ENCODE peak calls at places on chromosomes 16 and 17, in ten cellular contexts. One of them, this sample, is unnamed.

GRCh38 chr16:73404001-73404400 is 356.1 kb upstream of the ZFHX3 start:
- DNase-seq in astrocyte: no peak
- DNase-seq in HCT116: no peak
- DNase-seq in PC-3: no peak
- DNase-seq in MM.1S: no peak
- DNase-seq in colonic mucosa: no peak
- DNase-seq in K562: no peak
- DNase-seq in fibroblast of lung: no peak
- DNase-seq in neural progenitor cell: peak; percentile 38
- DNase-seq in SK-N-SH: no peak
- DNase-seq in this sample: no peak

GRCh38 chr16:48231675-48232214 is 12.4 kb upstream of the LONP2 start:
- DNase-seq in SK-N-SH: peak; percentile 45
- DNase-seq in MM.1S: peak; percentile 42
- DNase-seq in astrocyte: peak; percentile 7
- DNase-seq in colonic mucosa: peak; percentile 35
- DNase-seq in neural progenitor cell: peak; percentile 58
- DNase-seq in fibroblast of lung: peak; percentile 25
- DNase-seq in PC-3: peak; percentile 20
- DNase-seq in HCT116: peak; percentile 35
- DNase-seq in K562: peak; percentile 46
- DNase-seq in this sample: no peak

GRCh38 chr17:60167095-60167741 is 17.4 kb downstream of the CA4 start:
- DNase-seq in K562: no peak
- DNase-seq in PC-3: peak; percentile 57
- DNase-seq in SK-N-SH: no peak
- DNase-seq in neural progenitor cell: no peak
- DNase-seq in HCT116: no peak
- DNase-seq in astrocyte: no peak
- DNase-seq in fibroblast of lung: no peak
- DNase-seq in MM.1S: no peak
- DNase-seq in colonic mucosa: peak; percentile 51
- DNase-seq in this sample: no peak

GRCh38 chr16:73405851-73406250 is 357.9 kb upstream of the ZFHX3 start:
- DNase-seq in HCT116: no peak
- DNase-seq in K562: no peak
- DNase-seq in colonic mucosa: no peak
- DNase-seq in neural progenitor cell: no peak
- DNase-seq in MM.1S: no peak
- DNase-seq in astrocyte: no peak
- DNase-seq in PC-3: no peak
- DNase-seq in SK-N-SH: no peak
- DNase-seq in fibroblast of lung: no peak
- DNase-seq in this sample: no peak

GRCh38 chr17:35368086-35368824 is 5.2 kb downstream of the SLFN11 start:
- DNase-seq in K562: no peak
- DNase-seq in colonic mucosa: peak; percentile 30
- DNase-seq in fibroblast of lung: no peak
- DNase-seq in SK-N-SH: no peak
- DNase-seq in neural progenitor cell: no peak
- DNase-seq in PC-3: no peak
- DNase-seq in astrocyte: no peak
- DNase-seq in HCT116: no peak
- DNase-seq in MM.1S: peak; percentile 91
- DNase-seq in this sample: no peak

GRCh38 chr17:8628172-8628571 is 2.4 kb downstream of the MYH10 start:
- DNase-seq in SK-N-SH: no peak
- DNase-seq in fibroblast of lung: peak; percentile 37
- DNase-seq in HCT116: no peak
- DNase-seq in MM.1S: no peak
- DNase-seq in K562: peak; percentile 36
- DNase-seq in astrocyte: no peak
- DNase-seq in PC-3: no peak
- DNase-seq in neural progenitor cell: peak; percentile 34
- DNase-seq in colonic mucosa: no peak
- DNase-seq in this sample: no peak

GRCh38 chr17:46795379-46795952 is 23.0 kb downstream of the WNT3 start:
- DNase-seq in neural progenitor cell: no peak
- DNase-seq in K562: peak; percentile 95
- DNase-seq in MM.1S: no peak
- DNase-seq in HCT116: peak; percentile 84
- DNase-seq in colonic mucosa: no peak
- DNase-seq in fibroblast of lung: peak; percentile 26
- DNase-seq in SK-N-SH: no peak
- DNase-seq in PC-3: peak; percentile 63
- DNase-seq in astrocyte: no peak
- DNase-seq in this sample: no peak

GRCh38 chr16:70364399-70364798 is 17.7 kb downstream of the DDX19A start:
- DNase-seq in HCT116: no peak
- DNase-seq in fibroblast of lung: no peak
- DNase-seq in MM.1S: no peak
- DNase-seq in PC-3: no peak
- DNase-seq in SK-N-SH: no peak
- DNase-seq in colonic mucosa: no peak
- DNase-seq in K562: no peak
- DNase-seq in astrocyte: no peak
- DNase-seq in neural progenitor cell: no peak
- DNase-seq in this sample: no peak

GRCh38 chr16:88437367-88437964 is 15.6 kb upstream of the ZFPM1 start:
- DNase-seq in PC-3: peak; percentile 68
- DNase-seq in fibroblast of lung: peak; percentile 17
- DNase-seq in SK-N-SH: peak; percentile 95
- DNase-seq in HCT116: peak; percentile 37
- DNase-seq in astrocyte: no peak
- DNase-seq in MM.1S: peak; percentile 27
- DNase-seq in colonic mucosa: peak; percentile 67
- DNase-seq in K562: peak; percentile 74
- DNase-seq in neural progenitor cell: peak; percentile 87
- DNase-seq in this sample: no peak

GRCh38 chr17:44587339-44587738 is 30.1 kb downstream of the FZD2 start:
- DNase-seq in fibroblast of lung: peak; percentile 99
- DNase-seq in PC-3: peak; percentile 91
- DNase-seq in MM.1S: no peak
- DNase-seq in HCT116: peak; percentile 51
- DNase-seq in K562: peak; percentile 66
- DNase-seq in neural progenitor cell: no peak
- DNase-seq in astrocyte: peak; percentile 98
- DNase-seq in SK-N-SH: peak; percentile 33
- DNase-seq in colonic mucosa: no peak
- DNase-seq in this sample: peak; percentile 73

GRCh38 chr17:66602659-66603363 is 232.1 kb upstream of the CACNG5 start:
- DNase-seq in fibroblast of lung: peak; percentile 90
- DNase-seq in HCT116: no peak
- DNase-seq in PC-3: no peak
- DNase-seq in K562: no peak
- DNase-seq in SK-N-SH: no peak
- DNase-seq in MM.1S: no peak
- DNase-seq in colonic mucosa: no peak
- DNase-seq in neural progenitor cell: no peak
- DNase-seq in astrocyte: peak; percentile 88
- DNase-seq in this sample: no peak

GRCh38 chr17:6070895-6071511 is 824 bp downstream of the WSCD1 start:
- DNase-seq in HCT116: no peak
- DNase-seq in colonic mucosa: peak; percentile 27
- DNase-seq in fibroblast of lung: no peak
- DNase-seq in neural progenitor cell: peak; percentile 48
- DNase-seq in SK-N-SH: peak; percentile 55
- DNase-seq in K562: no peak
- DNase-seq in PC-3: peak; percentile 15
- DNase-seq in astrocyte: no peak
- DNase-seq in MM.1S: peak; percentile 75
- DNase-seq in this sample: peak; percentile 75

GRCh38 chr17:48051706-48052486 is 3.7 kb downstream of the NFE2L1 start:
- DNase-seq in MM.1S: no peak
- DNase-seq in HCT116: no peak
- DNase-seq in K562: peak; percentile 83
- DNase-seq in colonic mucosa: peak; percentile 42
- DNase-seq in astrocyte: peak; percentile 86
- DNase-seq in fibroblast of lung: peak; percentile 86
- DNase-seq in PC-3: no peak
- DNase-seq in neural progenitor cell: peak; percentile 28
- DNase-seq in SK-N-SH: no peak
- DNase-seq in this sample: no peak

GRCh38 chr17:78184311-78184710 is 2.5 kb downstream of the TK1 start:
- DNase-seq in fibroblast of lung: no peak
- DNase-seq in colonic mucosa: no peak
- DNase-seq in neural progenitor cell: no peak
- DNase-seq in astrocyte: no peak
- DNase-seq in PC-3: no peak
- DNase-seq in K562: no peak
- DNase-seq in HCT116: no peak
- DNase-seq in SK-N-SH: no peak
- DNase-seq in MM.1S: no peak
- DNase-seq in this sample: no peak
- H3K36me3 ChIP-seq in fibroblast of lung: peaks cover 6% of the 10 kb centered on the region
- H3K36me3 ChIP-seq in colonic mucosa: no peaks in the 10 kb centered on the region
- H3K36me3 ChIP-seq in neural progenitor cell: peaks cover 3% of the 10 kb centered on the region
- H3K36me3 ChIP-seq in astrocyte: peaks cover 6% of the 10 kb centered on the region
- H3K36me3 ChIP-seq in PC-3: peaks cover 27% of the 10 kb centered on the region
- H3K36me3 ChIP-seq in K562: peaks cover 69% of the 10 kb centered on the region
- H3K36me3 ChIP-seq in HCT116: peaks cover 51% of the 10 kb centered on the region
- H3K36me3 ChIP-seq in SK-N-SH: no peaks in the 10 kb centered on the region
- H3K36me3 ChIP-seq in MM.1S: peaks cover 1% of the 10 kb centered on the region
- H3K36me3 ChIP-seq in this sample: no peaks in the 10 kb centered on the region

GRCh38 chr17:70078549-70078948 is 3.5 kb downstream of the KCNJ16 start:
- DNase-seq in fibroblast of lung: no peak
- DNase-seq in SK-N-SH: peak; percentile 26
- DNase-seq in neural progenitor cell: no peak
- DNase-seq in colonic mucosa: no peak
- DNase-seq in astrocyte: no peak
- DNase-seq in HCT116: no peak
- DNase-seq in K562: no peak
- DNase-seq in MM.1S: no peak
- DNase-seq in PC-3: no peak
- DNase-seq in this sample: no peak

GRCh38 chr17:70076189-70076588 is 1.2 kb downstream of the KCNJ16 start:
- DNase-seq in PC-3: no peak
- DNase-seq in K562: no peak
- DNase-seq in MM.1S: no peak
- DNase-seq in neural progenitor cell: no peak
- DNase-seq in HCT116: no peak
- DNase-seq in astrocyte: peak; percentile 58
- DNase-seq in colonic mucosa: no peak
- DNase-seq in fibroblast of lung: peak; percentile 64
- DNase-seq in SK-N-SH: no peak
- DNase-seq in this sample: no peak

GRCh38 chr17:70078994-70079531 is 4.0 kb downstream of the KCNJ16 start:
- DNase-seq in SK-N-SH: no peak
- DNase-seq in MM.1S: no peak
- DNase-seq in astrocyte: no peak
- DNase-seq in HCT116: no peak
- DNase-seq in colonic mucosa: no peak
- DNase-seq in K562: no peak
- DNase-seq in neural progenitor cell: no peak
- DNase-seq in PC-3: no peak
- DNase-seq in fibroblast of lung: no peak
- DNase-seq in this sample: no peak

GRCh38 chr17:70074991-70075390 is at the start of gene KCNJ16:
- DNase-seq in PC-3: no peak
- DNase-seq in fibroblast of lung: no peak
- DNase-seq in K562: peak; percentile 28
- DNase-seq in MM.1S: no peak
- DNase-seq in SK-N-SH: no peak
- DNase-seq in HCT116: no peak
- DNase-seq in neural progenitor cell: no peak
- DNase-seq in astrocyte: no peak
- DNase-seq in colonic mucosa: peak; percentile 61
- DNase-seq in this sample: peak; percentile 77

GRCh38 chr17:70076831-70077230 is 1.8 kb downstream of the KCNJ16 start:
- DNase-seq in colonic mucosa: no peak
- DNase-seq in neural progenitor cell: no peak
- DNase-seq in PC-3: no peak
- DNase-seq in MM.1S: no peak
- DNase-seq in fibroblast of lung: no peak
- DNase-seq in SK-N-SH: no peak
- DNase-seq in HCT116: no peak
- DNase-seq in K562: no peak
- DNase-seq in astrocyte: no peak
- DNase-seq in this sample: no peak
- H3K9ac ChIP-seq in colonic mucosa: no peak overlapping the region
- H3K9ac ChIP-seq in neural progenitor cell: no peak overlapping the region
- H3K9ac ChIP-seq in PC-3: no peak overlapping the region
- H3K9ac ChIP-seq in MM.1S: no peak overlapping the region
- H3K9ac ChIP-seq in fibroblast of lung: no peak overlapping the region
- H3K9ac ChIP-seq in SK-N-SH: no peak overlapping the region
- H3K9ac ChIP-seq in HCT116: no peak overlapping the region
- H3K9ac ChIP-seq in K562: no peak overlapping the region
- H3K9ac ChIP-seq in astrocyte: no peak overlapping the region
- H3K9ac ChIP-seq in this sample: peak overlapping the region; percentile 68

GRCh38 chr16:85259115-85259830 is 147.0 kb upstream of the CIBAR2 start:
- DNase-seq in PC-3: no peak
- DNase-seq in K562: no peak
- DNase-seq in neural progenitor cell: no peak
- DNase-seq in HCT116: no peak
- DNase-seq in MM.1S: no peak
- DNase-seq in SK-N-SH: no peak
- DNase-seq in fibroblast of lung: no peak
- DNase-seq in astrocyte: no peak
- DNase-seq in colonic mucosa: no peak
- DNase-seq in this sample: no peak
- TF ChIP-seq CTCF in PC-3: no peak
- TF ChIP-seq CTCF in K562: no peak
- TF ChIP-seq CTCF in neural progenitor cell: no peak
- TF ChIP-seq CTCF in HCT116: no peak
- TF ChIP-seq CTCF in MM.1S: no peak
- TF ChIP-seq CTCF in SK-N-SH: no peak
- TF ChIP-seq CTCF in fibroblast of lung: no peak
- TF ChIP-seq CTCF in astrocyte: no peak
- TF ChIP-seq CTCF in colonic mucosa: no peak
- TF ChIP-seq CTCF in this sample: no peak

DNA sequence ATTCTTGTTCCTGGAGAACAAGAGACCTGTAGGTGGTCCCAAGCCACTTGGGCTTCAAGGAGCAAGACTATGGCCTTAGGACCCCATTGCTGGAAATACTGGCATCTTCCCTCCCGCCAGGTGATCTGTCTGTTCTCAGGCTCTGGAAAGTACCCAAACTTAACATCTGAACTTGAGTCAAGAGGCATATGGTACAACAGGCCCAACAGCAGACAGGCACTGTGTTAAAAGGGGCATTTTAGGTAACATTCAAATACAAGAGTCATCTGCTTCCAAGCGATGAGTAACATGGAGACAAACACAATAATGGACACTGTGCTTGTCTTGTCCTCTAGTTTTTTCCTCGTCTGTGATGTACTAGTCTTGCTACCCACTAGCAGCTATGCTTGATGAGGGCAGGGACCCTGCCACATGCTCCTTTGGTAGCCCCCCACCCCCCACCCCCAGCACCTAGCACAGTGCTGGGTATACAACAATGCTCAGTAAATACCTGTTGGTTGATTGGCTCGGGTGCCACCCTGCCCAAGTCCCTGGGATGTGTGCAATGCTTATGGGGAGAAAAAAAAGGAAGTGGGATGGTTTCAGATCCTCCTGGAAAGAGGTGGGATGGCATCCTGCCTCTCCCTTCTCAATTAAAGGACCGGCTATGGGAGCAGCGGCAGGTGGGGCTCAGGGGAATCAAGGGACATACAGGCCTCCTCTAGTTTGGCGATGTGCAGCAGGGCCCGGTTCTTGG is 19.4 kb downstream of the CSF3 start:
- DNase-seq in HCT116: no peak
- DNase-seq in colonic mucosa: no peak
- DNase-seq in neural progenitor cell: no peak
- DNase-seq in SK-N-SH: no peak
- DNase-seq in MM.1S: no peak
- DNase-seq in fibroblast of lung: no peak
- DNase-seq in PC-3: no peak
- DNase-seq in K562: no peak
- DNase-seq in astrocyte: no peak
- DNase-seq in this sample: no peak
- H3K36me3 ChIP-seq in HCT116: peaks cover 19% of the 10 kb centered on the region
- H3K36me3 ChIP-seq in colonic mucosa: peaks cover 5% of the 10 kb centered on the region
- H3K36me3 ChIP-seq in neural progenitor cell: no peaks in the 10 kb centered on the region
- H3K36me3 ChIP-seq in SK-N-SH: peaks cover 34% of the 10 kb centered on the region
- H3K36me3 ChIP-seq in MM.1S: no peaks in the 10 kb centered on the region
- H3K36me3 ChIP-seq in fibroblast of lung: peaks cover 25% of the 10 kb centered on the region
- H3K36me3 ChIP-seq in PC-3: peaks cover 5% of the 10 kb centered on the region
- H3K36me3 ChIP-seq in K562: peaks cover 66% of the 10 kb centered on the region
- H3K36me3 ChIP-seq in astrocyte: peaks cover 10% of the 10 kb centered on the region
- H3K36me3 ChIP-seq in this sample: peaks cover 30% of the 10 kb centered on the region